ENCODE peak calls at places on chromosomes 16 and 17, in ten cellular contexts. Q is esophagus muscularis mucosa, C is spleen, R is HCT116, L is H1, U is stomach, N is sigmoid colon, T is prostate gland, E is transverse colon, S is GM12878. G is an unnamed sample. For H3K4me1, the result is how much of the 10 kb centered on the place peaks cover.

GRCh38 chr17:38706625-38707298 is 1.7 kb downstream of the MLLT6 start:
- DNase-seq in S (no peak), L (peak), E (no peak), Q (no peak), C (no peak), U (no peak), R (no peak), N (no peak), T (no peak), G (no peak)

GRCh38 chr16:15783985-15784384 is 72.8 kb downstream of the MYH11 start:
- DNase-seq in N (no peak), S (no peak), Q (no peak), R (no peak), L (no peak), E (no peak), U (no peak), C (peak), T (no peak), G (no peak)

GRCh38 chr16:11238272-11239202 is 17.5 kb downstream of the SOCS1 start:
- DNase-seq in Q (no peak), S (no peak), E (no peak), T (no peak), C (no peak), U (no peak), N (no peak), R (no peak), L (no peak), G (no peak)

GRCh38 chr16:25065899-25066298 is 45.6 kb upstream of the LCMT1 start:
- DNase-seq in C (peak), U (no peak), N (no peak), R (no peak), L (peak), E (no peak), S (no peak), Q (no peak), T (no peak), G (no peak)

GRCh38 chr16:79592150-79592549 is 8.4 kb downstream of the MAF start:
- DNase-seq in Q (no peak), L (no peak), U (no peak), R (no peak), S (no peak), E (no peak), T (no peak), C (no peak), N (no peak), G (no peak)

GRCh38 chr16:68492151-68492500 is 43.8 kb upstream of the SMPD3 start:
- DNase-seq in N (no peak), T (no peak), E (no peak), L (no peak), S (no peak), U (no peak), R (no peak), C (peak), Q (no peak), G (no peak)

GRCh38 chr17:47077576-47077975 is 98.5 kb upstream of the RPRML start:
- DNase-seq in T (no peak), S (no peak), E (no peak), U (no peak), Q (no peak), C (no peak), L (no peak), N (no peak), R (no peak), G (no peak)

GRCh38 chr16:19215705-19216104 is 47.7 kb downstream of the SYT17 start:
- DNase-seq in C (no peak), R (no peak), S (no peak), T (no peak), Q (no peak), L (no peak), U (no peak), N (no peak), E (no peak), G (no peak)

GRCh38 chr16:80735846-80736245 is 68.6 kb downstream of the CDYL2 start:
- DNase-seq in E (no peak), Q (no peak), L (no peak), U (no peak), S (no peak), R (no peak), T (no peak), N (no peak), C (no peak), G (no peak)

GRCh38 chr17:62754696-62755095 is 53.4 kb downstream of the MARCHF10 start:
- DNase-seq in S (no peak), R (no peak), Q (no peak), L (no peak), U (no peak), T (no peak), E (no peak), C (no peak), N (no peak), G (no peak)

GRCh38 chr16:67490330-67491096 is 7.2 kb upstream of the AGRP start:
- DNase-seq in S (no peak), U (no peak), T (no peak), R (no peak), N (no peak), E (no peak), Q (no peak), C (no peak), L (no peak), G (no peak)

GRCh38 chr17:75353176-75353575 is 52.3 kb downstream of the GRB2 start:
- DNase-seq in S (no peak), C (no peak), L (no peak), T (no peak), U (no peak), N (no peak), Q (no peak), R (no peak), E (no peak), G (no peak)
- TF ChIP-seq POLR2A in S (no peak), C (no peak), L (no peak), T (no peak), U (no peak), N (no peak), Q (no peak), R (no peak), E (no peak), G (no peak)

DNA sequence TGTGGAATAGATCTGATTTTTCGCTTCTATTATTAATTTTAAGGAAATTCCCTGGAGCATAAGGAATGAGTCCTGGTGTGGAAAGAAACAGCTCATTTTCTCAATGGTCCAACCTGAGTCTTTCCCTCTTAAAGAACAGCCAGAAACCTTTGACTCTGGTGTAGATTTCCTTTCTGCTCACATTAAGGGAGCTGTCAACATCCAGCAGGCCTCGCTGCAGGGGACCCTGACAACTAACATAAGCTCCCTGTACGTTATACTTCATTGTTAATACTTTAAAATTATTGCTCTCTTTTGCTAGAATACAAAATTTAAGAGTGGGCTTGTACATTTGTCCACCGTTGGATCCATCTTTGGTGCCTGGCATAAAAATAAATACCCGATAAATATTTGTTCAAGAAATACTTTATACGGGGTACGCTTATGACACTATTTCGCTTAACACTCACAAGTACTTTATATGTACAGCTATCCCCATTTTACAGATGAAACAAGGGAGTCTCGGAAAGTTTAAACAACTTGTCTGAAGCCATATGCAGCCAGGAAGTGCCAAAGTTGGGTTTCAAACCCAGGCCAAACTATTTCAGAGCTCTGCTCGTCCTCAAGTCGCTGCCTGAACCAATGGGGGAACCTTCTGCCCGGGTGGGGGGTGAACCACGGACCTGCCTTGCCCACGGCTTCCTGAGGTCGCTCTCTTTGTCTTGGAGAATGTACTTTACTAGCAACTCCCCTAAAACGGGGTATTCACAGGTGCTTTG is 648 bp downstream of the SMARCE1 start:
- DNase-seq in R (peak), U (no peak), C (no peak), N (no peak), S (no peak), E (no peak), L (no peak), T (no peak), Q (no peak), G (no peak)
- TF ChIP-seq POLR2AphosphoS5 in R (no peak), U (no peak), C (no peak), N (no peak), S (no peak), E (no peak), L (no peak), T (no peak), Q (no peak), G (no peak)

DNA sequence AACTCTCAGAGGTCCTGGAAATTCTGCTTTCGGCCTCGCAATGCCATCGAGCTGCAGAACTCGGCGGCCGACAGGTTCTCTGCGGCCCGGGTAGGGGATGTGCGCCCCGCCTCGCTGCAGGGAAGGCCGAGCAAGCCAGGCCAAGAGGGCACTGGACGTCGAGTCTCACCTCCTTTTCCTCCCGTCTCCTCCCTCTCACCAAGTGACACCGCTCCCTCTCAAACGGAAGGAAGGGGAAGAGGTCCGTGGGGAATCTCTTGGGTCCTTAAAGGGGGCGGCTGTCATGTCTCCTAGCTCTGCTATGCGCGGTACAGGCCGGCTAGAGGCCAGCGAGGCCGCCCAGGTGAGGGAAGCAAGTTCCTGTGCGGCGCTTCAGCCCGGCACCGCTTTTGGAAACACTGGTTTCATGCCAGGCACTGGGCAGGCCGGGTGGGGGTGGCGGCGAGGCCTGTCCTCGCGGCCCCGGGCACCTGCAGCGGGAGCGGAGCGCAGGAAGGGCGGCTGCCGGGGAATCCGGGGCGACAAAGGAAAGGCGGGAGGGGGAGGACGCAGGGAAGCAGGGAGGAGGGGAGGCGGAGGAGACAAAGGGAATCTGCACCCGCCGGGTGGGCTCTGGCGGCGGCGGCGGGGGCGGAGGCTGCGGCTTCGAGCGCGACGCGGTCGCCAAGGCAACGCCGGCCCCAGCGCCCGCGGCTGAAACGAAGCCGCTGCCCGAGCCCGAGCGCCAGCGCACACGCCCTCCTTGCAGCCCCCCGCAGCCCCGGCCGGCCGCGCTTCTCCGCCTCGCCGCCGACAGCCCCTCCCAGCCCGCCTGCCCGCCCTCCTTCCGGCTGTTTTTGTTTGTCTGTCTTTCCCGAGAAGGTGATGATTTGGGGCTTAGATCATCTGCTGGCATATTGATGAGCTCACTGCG is 32.3 kb downstream of the CDK5R1 start:
- DNase-seq in N (peak), E (peak), T (peak), S (no peak), Q (no peak), U (peak), C (peak), L (peak), R (no peak), G (no peak)
- H3K4me1 ChIP-seq in N (under half), E (under half), T (under half), S (half or more), Q (under half), U (under half), C (half or more), L (under half), R (under half), G (under half)

DNA sequence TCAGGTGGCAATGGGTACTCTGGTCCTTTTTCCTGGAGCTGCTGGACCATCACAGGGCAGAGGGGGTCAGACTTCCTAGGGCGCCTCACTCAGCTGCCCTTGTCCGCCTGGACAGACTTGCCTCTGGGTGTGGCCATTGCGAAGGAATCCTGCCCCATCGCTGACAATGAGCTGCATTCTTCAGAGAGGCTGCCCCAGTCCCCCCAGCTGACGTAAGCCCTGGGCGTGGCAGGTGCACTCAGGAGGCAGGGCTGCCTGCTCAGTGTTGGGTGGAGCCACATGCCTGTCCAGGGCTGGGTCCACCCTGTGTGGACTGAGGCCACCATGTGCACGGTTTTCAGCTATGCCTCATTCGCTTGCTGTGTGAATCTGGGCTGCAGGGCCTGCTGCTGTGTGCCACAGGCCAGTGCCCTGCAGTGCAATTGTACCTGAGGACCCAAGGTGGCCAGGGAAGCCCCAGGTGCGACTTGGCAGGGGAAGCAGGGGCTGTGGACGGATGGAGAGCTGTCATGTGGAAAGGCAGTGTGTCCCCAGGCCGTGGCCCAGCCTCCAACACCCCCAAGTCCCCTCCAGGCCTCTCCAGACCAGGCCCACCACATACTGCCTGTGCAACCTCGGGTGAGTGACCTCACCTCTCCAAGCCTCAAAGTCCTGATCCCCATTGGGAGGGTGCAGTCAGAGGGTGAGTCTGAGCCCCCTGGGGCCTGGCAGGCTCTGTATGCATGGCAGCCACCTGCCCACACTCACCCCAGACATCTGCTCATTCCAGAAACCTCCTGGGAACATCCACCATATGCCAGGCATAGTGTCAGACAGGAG is 14.0 kb upstream of the MPRIP start:
- DNase-seq in S (no peak), C (no peak), N (peak), U (peak), L (peak), Q (no peak), R (peak), E (peak), T (peak), G (peak)
- TF ChIP-seq POLR2A in S (no peak), C (no peak), N (no peak), U (no peak), L (no peak), Q (no peak), R (no peak), E (peak), T (no peak), G (no peak)

DNA sequence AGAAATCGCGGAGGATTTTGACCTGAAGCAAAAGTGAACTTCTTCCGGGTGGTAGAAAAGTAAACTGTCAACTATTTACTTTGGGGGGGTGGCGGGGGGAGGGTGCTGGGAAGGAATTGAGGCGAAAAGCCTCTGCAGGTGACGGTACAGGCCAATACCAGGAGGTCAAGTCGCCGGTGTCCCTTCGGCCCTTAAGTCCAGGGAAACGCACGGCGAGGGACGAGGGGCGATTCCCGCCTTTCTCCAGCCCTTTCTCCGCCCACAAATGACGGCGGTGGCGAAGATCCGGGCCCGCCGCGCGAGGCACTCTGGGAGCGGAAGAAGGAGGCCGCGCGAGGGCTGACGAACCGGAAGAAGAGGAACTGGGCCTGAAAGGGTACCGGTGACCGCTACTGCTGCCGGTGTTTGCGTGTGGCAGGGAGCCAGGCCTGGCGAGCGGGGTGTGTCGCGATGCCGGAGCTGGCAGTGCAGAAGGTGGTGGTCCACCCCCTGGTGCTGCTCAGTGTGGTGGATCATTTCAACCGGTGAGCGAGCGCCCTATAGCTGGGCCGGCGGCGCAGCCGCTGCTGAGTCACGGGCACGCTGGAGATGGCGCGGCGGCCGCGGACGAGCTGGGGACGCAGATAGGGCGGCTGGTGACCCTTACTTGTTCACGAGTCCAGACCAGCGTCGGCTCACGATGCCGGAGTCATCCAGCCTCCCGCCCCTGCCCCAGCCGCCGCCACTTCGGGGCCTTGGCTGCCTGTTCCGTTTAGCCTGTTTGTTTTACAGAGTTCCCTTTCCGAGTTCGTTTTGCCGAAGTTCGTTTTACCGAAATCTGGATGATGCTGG is at the start of gene PSMD7:
- DNase-seq in L (peak), N (peak), T (peak), Q (peak), E (peak), S (peak), C (peak), R (peak), U (peak), G (peak)
- TF ChIP-seq POLR2AphosphoS5 in L (peak), N (peak), T (peak), Q (peak), E (peak), S (peak), C (peak), R (peak), U (peak), G (peak)

GRCh38 chr17:48441862-48442261 is 11.8 kb upstream of the SKAP1 start:
- DNase-seq in T (no peak), N (no peak), E (no peak), U (no peak), R (no peak), C (no peak), Q (no peak), S (no peak), L (no peak), G (no peak)

GRCh38 chr17:48439473-48439872 is 9.5 kb upstream of the SKAP1 start:
- DNase-seq in C (no peak), N (no peak), Q (no peak), S (no peak), E (no peak), T (no peak), R (no peak), U (no peak), L (no peak), G (no peak)

GRCh38 chr17:48439875-48440505 is 10.0 kb upstream of the SKAP1 start:
- DNase-seq in Q (peak), S (no peak), N (no peak), C (no peak), L (no peak), T (no peak), R (no peak), U (peak), E (no peak), G (no peak)

GRCh38 chr17:48441231-48441711 is 11.3 kb upstream of the SKAP1 start:
- DNase-seq in C (no peak), E (no peak), L (no peak), R (no peak), U (no peak), Q (no peak), N (no peak), S (peak), T (no peak), G (no peak)

DNA sequence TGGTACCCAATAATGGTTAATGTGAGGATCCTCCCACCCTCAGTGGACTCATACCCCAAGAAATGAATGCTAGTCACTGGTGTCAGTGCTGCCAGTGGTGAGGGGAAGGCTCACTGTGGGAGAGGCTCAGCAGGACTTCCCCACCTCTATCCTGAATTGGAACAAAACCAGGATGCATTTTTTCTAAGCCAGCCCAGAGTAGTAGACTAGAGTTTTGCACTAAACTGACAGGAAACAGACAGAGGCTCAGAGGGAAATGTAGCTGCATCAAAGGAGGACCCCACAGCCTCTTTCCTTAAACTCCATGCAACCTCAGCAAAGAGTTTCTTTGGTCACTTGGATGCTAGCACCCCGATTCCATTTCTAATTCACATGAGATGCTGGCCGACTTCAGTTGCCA is 10.6 kb upstream of the SKAP1 start:
- DNase-seq in L (no peak), N (no peak), T (no peak), E (no peak), U (no peak), S (no peak), C (no peak), R (no peak), Q (no peak), G (no peak)
- H3K4me1 ChIP-seq in L (under half), N (under half), T (under half), E (under half), U (under half), S (half or more), C (half or more), R (under half), Q (under half), G (under half)